ENCODE peak calls at places on chromosome 6, in ten cellular contexts. Z is GM13977; H is left colon; N is activated CD4-positive, alpha-beta T cell treated with anti-CD3 and anti-CD28 coated beads for 4 hours; C is left lung; J is ELR; M is neural crest cell; E is activated gamma-delta T cell treated with Interleukin-2 at 50 U/mL for 16 hours; S is substantia nigra; B is astrocyte of the cerebellum. I is an unnamed sample.

GRCh38 chr6:55917756-55918415 is 42.5 kb upstream of the BMP5 start:
- DNase-seq in Z (no peak), H (no peak), N (no peak), C (no peak), J (no peak), M (no peak), E (no peak), S (no peak), B (no peak), I (no peak)

GRCh38 chr6:83633149-83633548 is 75.8 kb downstream of the SNAP91 start:
- DNase-seq in Z (no peak), H (no peak), N (no peak), C (no peak), J (no peak), M (no peak), E (no peak), S (no peak), B (no peak), I (no peak)

GRCh38 chr6:50600280-50600679 is 113.0 kb upstream of the TFAP2D start:
- DNase-seq in Z (no peak), H (no peak), N (no peak), C (no peak), J (no peak), M (no peak), E (no peak), S (no peak), B (no peak), I (no peak)

GRCh38 chr6:28980797-28981390 is 24.2 kb downstream of the ZNF311 start:
- DNase-seq in Z (peak), H (peak), N (peak), C (no peak), J (peak), M (peak), E (no peak), S (no peak), B (peak), I (peak)

GRCh38 chr6:84052204-84052882 is 18.8 kb downstream of the MRAP2 start:
- DNase-seq in Z (no peak), H (peak), N (no peak), C (no peak), J (peak), M (peak), E (no peak), S (no peak), B (peak), I (no peak)

GRCh38 chr6:24547243-24547642 is 52.5 kb downstream of the ALDH5A1 start:
- DNase-seq in Z (peak), H (no peak), N (peak), C (no peak), J (peak), M (no peak), E (peak), S (no peak), B (no peak), I (peak)

GRCh38 chr6:16623733-16624132 is 137.5 kb downstream of the ATXN1 start:
- DNase-seq in Z (no peak), H (no peak), N (no peak), C (no peak), J (peak), M (no peak), E (no peak), S (no peak), B (no peak), I (no peak)

GRCh38 chr6:13404115-13404891 is 76.0 kb upstream of the TBC1D7 start:
- DNase-seq in Z (no peak), H (no peak), N (no peak), C (no peak), J (peak), M (no peak), E (no peak), S (no peak), B (peak), I (no peak)

GRCh38 chr6:10395946-10396577 is 18.8 kb downstream of the TFAP2A start:
- DNase-seq in Z (no peak), H (no peak), N (no peak), C (no peak), J (no peak), M (no peak), E (no peak), S (no peak), B (no peak), I (no peak)

GRCh38 chr6:70398783-70399730 is 14.3 kb upstream of the FAM135A start:
- DNase-seq in Z (no peak), H (peak), N (no peak), C (peak), J (peak), M (no peak), E (no peak), S (no peak), B (no peak), I (no peak)

GRCh38 chr6:161630674-161631073 is 356.8 kb upstream of the AGPAT4 start:
- DNase-seq in Z (no peak), H (no peak), N (no peak), C (no peak), J (no peak), M (no peak), E (no peak), S (no peak), B (no peak), I (no peak)

GRCh38 chr6:45075246-45075645 is 252.9 kb upstream of the RUNX2 start:
- DNase-seq in Z (no peak), H (no peak), N (no peak), C (no peak), J (peak), M (no peak), E (no peak), S (no peak), B (peak), I (no peak)

GRCh38 chr6:15628499-15629131 is 34.2 kb downstream of the DTNBP1 start:
- DNase-seq in Z (no peak), H (no peak), N (peak), C (no peak), J (peak), M (no peak), E (peak), S (no peak), B (peak), I (peak)

GRCh38 chr6:143598466-143599080 is 79.2 kb upstream of the PHACTR2 start:
- DNase-seq in Z (peak), H (no peak), N (peak), C (no peak), J (no peak), M (no peak), E (no peak), S (no peak), B (no peak), I (no peak)

GRCh38 chr6:1267057-1267732 is 44.7 kb upstream of the FOXQ1 start:
- DNase-seq in Z (no peak), H (no peak), N (no peak), C (no peak), J (peak), M (no peak), E (no peak), S (no peak), B (no peak), I (no peak)

I was measured in activated naive CD4-positive, alpha-beta T cell treated with anti-CD3 and anti-CD28 coated beads, Interleukin-2, amount 50 U/mL, for 72 hours.